ENCODE peak calls at places on chromosomes 4 and X, in eight cellular contexts. J is effector CD4-positive, alpha-beta T cell; L is left lung; C is effector memory CD4-positive, alpha-beta T cell; W is HFFc6; M is Right ventricle myocardium superior; Z is memory B cell; S is activated T-helper 1 cell treated with anti-CD3 and anti-CD28 coated beads, Interleukin-2, amount 50 U/mL, for 16 hours. N is an unnamed sample.

GRCh38 chr4:19063662-19064061 is 1042.1 kb upstream of the LCORL start:
- DNase-seq in J (no peak), L (no peak), C (no peak), W (no peak), M (no peak), Z (no peak), S (no peak), N (no peak)

GRCh38 chrX:136488706-136489105 is 959 bp downstream of the BRS3 start:
- DNase-seq in J (no peak), L (no peak), C (no peak), W (no peak), M (no peak), Z (no peak), S (no peak), N (no peak)

GRCh38 chr4:71020611-71021010 is 27.2 kb downstream of the DCK start:
- DNase-seq in J (no peak), L (no peak), C (no peak), W (no peak), M (no peak), Z (no peak), S (no peak), N (no peak)

GRCh38 chr4:52750819-52751348 is 341 bp downstream of the ERVMER34-1 start:
- DNase-seq in J (no peak), L (peak), C (no peak), W (no peak), M (peak), Z (no peak), S (no peak), N (no peak)

GRCh38 chrX:138756234-138756633 is 44.7 kb upstream of the FGF13 start:
- DNase-seq in J (no peak), L (no peak), C (no peak), W (no peak), M (peak), Z (no peak), S (no peak), N (no peak)

GRCh38 chr4:40462326-40462725 is 127.2 kb downstream of the CHRNA9 start:
- DNase-seq in J (no peak), L (no peak), C (no peak), W (no peak), M (no peak), Z (peak), S (no peak), N (no peak)

GRCh38 chr4:21744046-21744445 is 204.5 kb downstream of the KCNIP4 start:
- DNase-seq in J (no peak), L (no peak), C (no peak), W (no peak), M (no peak), Z (no peak), S (no peak), N (no peak)

GRCh38 chrX:72714471-72714916 is 388 bp upstream of the PHKA1 start:
- DNase-seq in J (no peak), L (peak), C (no peak), W (no peak), M (peak), Z (no peak), S (no peak), N (peak)

GRCh38 chr4:5051210-5051691 is at the start of gene STK32B:
- DNase-seq in J (no peak), L (peak), C (no peak), W (peak), M (peak), Z (no peak), S (no peak), N (no peak)

GRCh38 chr4:165537028-165537648 is 158.3 kb downstream of the CPE start:
- DNase-seq in J (no peak), L (no peak), C (no peak), W (peak), M (no peak), Z (peak), S (no peak), N (no peak)

GRCh38 chr4:24208691-24209090 is 318.8 kb upstream of the PPARGC1A start:
- DNase-seq in J (no peak), L (no peak), C (no peak), W (no peak), M (no peak), Z (no peak), S (no peak), N (no peak)

GRCh38 chr4:118400362-118400761 is 47.6 kb upstream of the PRSS12 start:
- DNase-seq in J (no peak), L (no peak), C (no peak), W (no peak), M (no peak), Z (no peak), S (no peak), N (no peak)

GRCh38 chrX:153469811-153470410 is 465 bp downstream of the HAUS7 start:
- DNase-seq in J (peak), L (no peak), C (no peak), W (peak), M (no peak), Z (no peak), S (no peak), N (no peak)

GRCh38 chr4:138671106-138671505 is 344.5 kb upstream of the NOCT start:
- DNase-seq in J (no peak), L (no peak), C (no peak), W (no peak), M (no peak), Z (no peak), S (no peak), N (no peak)

GRCh38 chrX:108020631-108021030 is 24.2 kb upstream of the VSIG1 start:
- DNase-seq in J (no peak), L (no peak), C (no peak), W (no peak), M (no peak), Z (no peak), S (no peak), N (no peak)

GRCh38 chrX:11341274-11342256 is 48.4 kb downstream of the AMELX start:
- DNase-seq in J (no peak), L (no peak), C (no peak), W (peak), M (peak), Z (peak), S (no peak), N (peak)

GRCh38 chrX:103565197-103565596 is 20.1 kb upstream of the TCEAL4 start:
- DNase-seq in J (no peak), L (no peak), C (no peak), W (no peak), M (no peak), Z (no peak), S (no peak), N (no peak)

GRCh38 chrX:68432648-68433047 is 647 bp downstream of the OPHN1 start:
- DNase-seq in J (no peak), L (no peak), C (no peak), W (no peak), M (no peak), Z (no peak), S (no peak), N (no peak)

GRCh38 chrX:29948653-29949052 is 266.7 kb upstream of the MAGEB2 start:
- DNase-seq in J (no peak), L (no peak), C (no peak), W (no peak), M (no peak), Z (no peak), S (no peak), N (no peak)

GRCh38 chrX:123803331-123803983 is 56.4 kb upstream of the XIAP start:
- DNase-seq in J (peak), L (no peak), C (no peak), W (peak), M (no peak), Z (no peak), S (no peak), N (no peak)

GRCh38 chr4:144667500-144667899 is 21.5 kb downstream of the HHIP start:
- DNase-seq in J (no peak), L (no peak), C (no peak), W (no peak), M (no peak), Z (no peak), S (no peak), N (peak)

GRCh38 chr4:85200106-85200505 is 233.6 kb upstream of the WDFY3 start:
- DNase-seq in J (no peak), L (no peak), C (no peak), W (no peak), M (no peak), Z (no peak), S (no peak), N (no peak)

GRCh38 chr4:7844247-7844991 is 95.2 kb downstream of the AFAP1 start:
- DNase-seq in J (peak), L (peak), C (peak), W (peak), M (peak), Z (no peak), S (peak), N (no peak)

N was measured in retinal pigment epithelial cell.